ENCODE peak calls at places on chromosome 9, in ten cellular contexts. J, Q, B, X, Y, T, E, V, W and P are unnamed samples. For H3K27me3 and H3K4me1, the result is how much of the 10 kb centered on the place peaks cover.

GRCh38 chr9:119667163-119667562 is 297.9 kb upstream of the BRINP1 start:
- DNase-seq in T (no peak), E (no peak), J (no peak), W (no peak), Y (no peak), B (no peak), Q (no peak), V (no peak), X (no peak), P (no peak)

GRCh38 chr9:137129089-137129455 is 9.9 kb upstream of the GRIN1 start:
- DNase-seq in Q (no peak), W (peak), E (no peak), X (no peak), B (no peak), T (no peak), Y (no peak), V (no peak), J (no peak), P (no peak)

GRCh38 chr9:137828527-137829259 is 48.9 kb upstream of the CACNA1B start:
- DNase-seq in J (no peak), W (no peak), X (no peak), E (no peak), V (no peak), Q (no peak), T (no peak), B (no peak), Y (no peak), P (no peak)

GRCh38 chr9:101235105-101235866 is 149.5 kb downstream of the BAAT start:
- DNase-seq in Q (no peak), Y (no peak), X (no peak), W (no peak), E (no peak), J (no peak), V (peak), T (no peak), B (no peak), P (no peak)

GRCh38 chr9:94935396-94935795 is 208.9 kb downstream of the AOPEP start:
- DNase-seq in Q (no peak), V (no peak), T (no peak), X (no peak), B (no peak), J (no peak), Y (no peak), E (no peak), W (no peak), P (no peak)

GRCh38 chr9:18887546-18887945 is 145.5 kb downstream of the SAXO1 start:
- DNase-seq in T (no peak), V (no peak), Y (no peak), X (no peak), E (no peak), B (no peak), Q (no peak), J (no peak), W (no peak), P (no peak)

GRCh38 chr9:136551401-136552116 is 5.7 kb upstream of the NOTCH1 start:
- DNase-seq in Y (no peak), J (peak), E (no peak), W (peak), T (no peak), B (peak), Q (peak), V (no peak), X (peak), P (peak)

GRCh38 chr9:75672478-75672877 is 218.0 kb upstream of the PCSK5 start:
- DNase-seq in W (no peak), Q (no peak), Y (no peak), E (no peak), B (no peak), T (no peak), J (no peak), X (no peak), V (no peak), P (no peak)

GRCh38 chr9:33151007-33151557 is 16.1 kb downstream of the B4GALT1 start:
- DNase-seq in T (no peak), X (peak), Y (peak), E (peak), B (no peak), W (peak), J (peak), V (no peak), Q (no peak), P (peak)

GRCh38 chr9:42852133-42852532 is 668.7 kb downstream of the SPATA31A6 start:
- DNase-seq in B (no peak), J (no peak), E (no peak), Q (no peak), V (no peak), T (peak), Y (peak), W (peak), X (peak), P (peak)

GRCh38 chr9:133780404-133780945 is 42.3 kb upstream of the SARDH start:
- DNase-seq in B (no peak), E (no peak), X (no peak), J (no peak), W (no peak), V (no peak), Q (no peak), Y (no peak), T (no peak), P (no peak)

GRCh38 chr9:91033270-91033669 is 231.7 kb downstream of the SYK start:
- DNase-seq in B (no peak), T (no peak), J (no peak), X (no peak), E (no peak), Q (no peak), Y (peak), V (no peak), W (no peak), P (no peak)

GRCh38 chr9:99650187-99650874 is 171.4 kb upstream of the NR4A3 start:
- DNase-seq in Y (no peak), J (no peak), W (no peak), E (no peak), X (no peak), V (no peak), Q (no peak), T (no peak), B (no peak), P (no peak)

GRCh38 chr9:29691145-29691544 is 2117.9 kb upstream of the C9orf72 start:
- DNase-seq in E (no peak), V (no peak), B (no peak), J (no peak), Y (no peak), W (peak), X (no peak), T (no peak), Q (no peak), P (no peak)

GRCh38 chr9:12014488-12014887 is 678.7 kb upstream of the TYRP1 start:
- DNase-seq in X (no peak), W (no peak), Q (no peak), B (no peak), E (no peak), V (no peak), T (no peak), Y (no peak), J (no peak), P (no peak)

GRCh38 chr9:18385676-18386075 is 88.3 kb upstream of the ADAMTSL1 start:
- DNase-seq in J (no peak), Y (no peak), T (no peak), Q (no peak), B (no peak), V (no peak), E (no peak), W (no peak), X (no peak), P (no peak)

GRCh38 chr9:109035684-109036423 is 22.6 kb upstream of the CTNNAL1 start:
- DNase-seq in X (peak), J (no peak), E (no peak), B (no peak), W (peak), T (no peak), V (peak), Y (no peak), Q (no peak), P (peak)

GRCh38 chr9:573551-574410 is 267.7 kb upstream of the DMRT1 start:
- DNase-seq in T (no peak), J (no peak), W (peak), V (no peak), Y (no peak), B (no peak), Q (no peak), E (no peak), X (no peak), P (no peak)

GRCh38 chr9:133023117-133023890 is 7.5 kb upstream of the GTF3C5 start:
- DNase-seq in W (peak), J (peak), Y (peak), Q (no peak), B (no peak), E (no peak), V (no peak), X (no peak), T (no peak), P (no peak)

GRCh38 chr9:72315089-72315509 is 49.9 kb downstream of the ZFAND5 start:
- DNase-seq in W (peak), E (peak), J (peak), T (no peak), X (peak), V (no peak), B (peak), Q (peak), Y (peak), P (peak)

GRCh38 chr9:132074736-132075135 is 4.9 kb downstream of the MED27 start:
- DNase-seq in Y (no peak), T (no peak), Q (no peak), E (no peak), J (no peak), W (no peak), V (no peak), X (no peak), B (no peak), P (no peak)

GRCh38 chr9:78972303-78973002 is 599.3 kb upstream of the TLE4 start:
- DNase-seq in B (no peak), T (no peak), W (no peak), Q (no peak), V (no peak), Y (no peak), X (no peak), J (no peak), E (no peak), P (no peak)

GRCh38 chr9:94031380-94031779 is 52.9 kb upstream of the PTPDC1 start:
- DNase-seq in E (no peak), B (no peak), J (no peak), W (no peak), V (no peak), T (no peak), Y (no peak), X (no peak), Q (no peak), P (no peak)

GRCh38 chr9:123149067-123149466 is 115.6 kb downstream of the GPR21 start:
- DNase-seq in Y (no peak), E (no peak), X (no peak), V (no peak), Q (no peak), W (no peak), J (no peak), B (no peak), T (no peak), P (no peak)

GRCh38 chr9:107931071-107931715 is 441.6 kb upstream of the KLF4 start:
- DNase-seq in T (no peak), B (no peak), E (no peak), V (no peak), Y (no peak), W (no peak), J (no peak), Q (no peak), X (no peak), P (no peak)

GRCh38 chr9:26219961-26220360 is 541.7 kb upstream of the TUSC1 start:
- DNase-seq in J (no peak), X (no peak), T (no peak), E (no peak), B (no peak), W (no peak), V (no peak), Q (no peak), Y (no peak), P (no peak)

GRCh38 chr9:117723986-117724654 is 19.9 kb downstream of the TLR4 start:
- DNase-seq in W (no peak), V (no peak), Q (no peak), X (no peak), T (no peak), E (no peak), Y (no peak), B (no peak), J (peak), P (peak)

GRCh38 chr9:129898205-129898604 is 62.9 kb downstream of the USP20 start:
- DNase-seq in J (no peak), Q (no peak), Y (no peak), V (no peak), T (no peak), E (no peak), W (no peak), X (no peak), B (no peak), P (no peak)

GRCh38 chr9:91886433-91887031 is 63.5 kb downstream of the ROR2 start:
- DNase-seq in J (no peak), E (no peak), W (no peak), X (no peak), Y (no peak), T (peak), B (no peak), V (no peak), Q (no peak), P (no peak)

GRCh38 chr9:84932915-84933527 is 263.5 kb downstream of the NTRK2 start:
- DNase-seq in W (no peak), T (no peak), V (no peak), E (no peak), Y (no peak), X (no peak), Q (no peak), B (no peak), J (no peak), P (no peak)

GRCh38 chr9:68685770-68686169 is 19.3 kb upstream of the PIP5K1B start:
- DNase-seq in X (no peak), T (no peak), Q (no peak), Y (no peak), J (peak), E (no peak), W (peak), B (no peak), V (peak), P (no peak)

GRCh38 chr9:69155341-69156030 is 18.6 kb upstream of the TJP2 start:
- DNase-seq in V (no peak), T (no peak), B (no peak), E (no peak), Y (no peak), Q (no peak), W (no peak), J (no peak), X (no peak), P (no peak)

DNA sequence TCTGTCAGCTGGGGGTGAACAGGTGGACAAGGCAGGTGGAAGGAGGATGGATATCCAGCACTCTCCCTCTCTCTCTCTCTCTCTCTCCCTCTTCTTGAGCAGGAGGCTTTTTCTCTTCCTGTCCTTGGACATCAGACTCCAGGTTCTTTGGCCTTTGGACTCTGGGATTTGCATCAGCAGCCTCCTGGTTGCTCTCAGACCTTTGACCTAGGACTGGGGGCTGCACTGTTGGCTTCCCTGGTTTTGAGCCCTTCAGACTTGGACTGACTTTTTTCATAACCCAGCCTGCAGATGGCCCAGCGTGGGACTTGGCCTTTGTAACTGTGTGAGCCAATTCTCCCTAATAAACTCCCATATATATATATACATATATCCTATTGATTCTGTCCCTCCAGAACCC is 35.0 kb upstream of the SEMA4D start:
- DNase-seq in B (no peak), T (no peak), Q (no peak), X (no peak), W (no peak), J (no peak), V (no peak), Y (no peak), E (no peak), P (no peak)
- H3K27me3 ChIP-seq in B (under half), T (under half), Q (under half), X (under half), W (under half), J (under half), V (under half), Y (under half), E (under half), P (under half)

DNA sequence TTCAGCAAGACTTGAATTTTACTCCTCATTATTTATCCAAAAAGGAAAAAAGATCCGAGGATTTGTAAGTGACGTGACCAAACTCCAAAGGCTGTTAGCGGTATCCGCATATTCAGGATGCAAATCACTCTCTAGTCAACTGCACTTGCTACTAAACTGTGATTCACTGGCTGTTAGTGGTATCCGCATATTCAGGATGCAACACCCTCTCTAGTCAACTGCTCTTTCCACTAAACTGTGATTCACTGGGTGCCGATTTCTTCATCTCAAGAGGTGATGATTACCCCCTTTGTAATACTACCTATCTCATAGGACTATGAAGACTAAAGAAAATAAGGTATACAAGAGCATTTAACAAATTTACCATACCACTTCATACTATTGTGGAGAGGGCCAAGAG is 5.7 kb downstream of the MAPKAP1 start:
- DNase-seq in X (no peak), E (no peak), W (no peak), B (no peak), Y (no peak), Q (no peak), T (no peak), V (no peak), J (no peak), P (no peak)
- TF ChIP-seq POLR2A in X (no peak), E (no peak), W (no peak), B (no peak), Y (no peak), Q (no peak), T (no peak), V (no peak), J (no peak), P (no peak)

DNA sequence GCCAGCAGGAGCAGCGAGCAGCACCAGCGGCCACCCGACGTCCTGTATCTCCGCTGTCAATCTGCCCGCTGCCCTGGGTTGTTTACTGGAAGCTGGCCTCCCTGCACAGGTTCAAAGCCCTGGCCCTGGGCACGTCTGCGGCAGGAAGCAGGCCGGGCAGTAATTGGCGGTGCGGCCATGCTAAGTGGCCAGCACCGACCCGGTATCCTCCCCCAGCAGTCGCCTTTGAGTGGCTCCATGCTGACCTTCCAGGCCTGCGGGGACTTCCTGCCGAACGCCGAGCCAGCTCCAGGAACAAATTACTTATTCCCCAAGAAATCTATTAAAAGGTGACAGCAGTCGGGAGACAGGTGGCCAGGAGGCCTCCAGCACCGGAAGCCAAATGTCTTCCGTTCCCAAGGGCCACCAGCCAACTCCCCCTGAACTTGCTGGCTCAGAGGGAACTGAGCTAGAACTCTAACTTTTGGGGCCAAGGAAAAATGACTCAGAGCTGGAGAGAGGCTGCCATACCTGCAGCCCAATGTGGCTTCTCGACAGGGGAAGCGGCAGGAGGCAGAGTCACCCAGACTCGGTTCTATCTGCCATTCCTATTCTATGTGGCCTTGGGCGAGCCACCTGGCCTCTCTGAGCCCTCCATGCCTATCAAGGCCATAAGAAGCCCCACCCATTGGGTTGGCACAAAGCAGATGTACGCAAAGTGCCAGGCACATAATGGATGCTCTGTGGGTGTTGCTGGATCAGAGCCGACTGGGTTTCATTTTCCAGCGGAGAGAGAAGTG is 13.7 kb upstream of the PSMB7 start:
- DNase-seq in Y (no peak), X (no peak), E (no peak), W (no peak), Q (no peak), J (no peak), B (no peak), T (no peak), V (no peak), P (peak)
- H3K4me1 ChIP-seq in Y (under half), X (under half), E (under half), W (under half), Q (under half), J (under half), B (under half), T (under half), V (under half), P (under half)

DNA sequence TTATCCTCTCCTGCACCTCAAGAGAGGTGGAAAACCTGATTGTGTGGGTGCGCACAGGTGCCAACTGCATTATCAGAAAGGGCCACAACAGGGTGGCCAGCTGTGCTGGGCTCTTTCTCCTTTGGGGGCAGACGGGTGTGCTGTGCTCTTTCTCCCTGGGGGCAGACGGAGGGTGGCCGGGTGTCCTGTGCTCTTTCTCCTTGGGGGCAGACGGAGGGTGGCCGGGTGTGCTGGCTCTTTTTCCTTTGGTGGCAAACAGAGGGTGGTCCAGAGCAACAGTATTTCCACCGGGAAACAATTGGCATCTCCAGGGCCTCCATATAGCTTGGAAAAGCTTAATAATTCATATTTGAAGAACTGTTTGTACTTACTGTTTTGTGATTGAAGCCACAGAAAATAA is 6.8 kb downstream of the LMX1B start:
- DNase-seq in X (no peak), B (no peak), J (no peak), E (no peak), V (no peak), T (no peak), Y (no peak), Q (no peak), W (no peak), P (no peak)
- H3K27me3 ChIP-seq in X (under half), B (under half), J (half or more), E (under half), V (under half), T (half or more), Y (under half), Q (half or more), W (under half), P (half or more)

GRCh38 chr9:96418074-96418919 is at the start of gene ZNF367:
- DNase-seq in T (peak), X (peak), B (peak), Q (peak), W (peak), V (peak), E (peak), J (peak), Y (peak), P (peak)
- TF ChIP-seq POLR2A in T (peak), X (peak), B (no peak), Q (peak), W (no peak), V (no peak), E (peak), J (peak), Y (peak), P (peak)